ENCODE peak calls at places on chromosome 20, in five cellular contexts. F is right cardiac atrium, Y is AG04450, D is astrocyte, N is breast epithelium. E is an unnamed sample.

GRCh38 chr20:23255658-23256385 is 94.8 kb upstream of the NXT1 start:
- DNase-seq in N (no peak), Y (peak), F (no peak), D (no peak), E (no peak)

GRCh38 chr20:16904751-16905150 is 156.6 kb downstream of the OTOR start:
- DNase-seq in N (no peak), F (no peak), Y (no peak), D (no peak), E (no peak)

GRCh38 chr20:59047938-59048680 is 5.5 kb upstream of the PRELID3B start:
- DNase-seq in N (no peak), F (no peak), Y (no peak), D (peak), E (no peak)

GRCh38 chr20:60087563-60088105 is 129.4 kb downstream of the CDH26 start:
- DNase-seq in Y (no peak), N (no peak), F (no peak), D (no peak), E (no peak)

GRCh38 chr20:51413753-51414323 is 128.7 kb downstream of the NFATC2 start:
- DNase-seq in N (no peak), F (no peak), D (no peak), Y (no peak), E (no peak)

GRCh38 chr20:33840759-33841438 is 29.8 kb downstream of the CHMP4B start:
- DNase-seq in Y (no peak), N (no peak), D (no peak), F (no peak), E (no peak)

GRCh38 chr20:35503841-35504460 is 25.5 kb downstream of the C20orf173 start:
- DNase-seq in Y (no peak), F (peak), D (no peak), N (no peak), E (no peak)

GRCh38 chr20:19737025-19737424 is 21.0 kb upstream of the RIN2 start:
- DNase-seq in N (no peak), F (no peak), Y (no peak), D (peak), E (no peak)

GRCh38 chr20:19304886-19305415 is 92.5 kb downstream of the SLC24A3 start:
- DNase-seq in Y (no peak), D (no peak), F (no peak), N (no peak), E (no peak)

GRCh38 chr20:53598140-53599038 is 4.8 kb upstream of the ZNF217 start:
- DNase-seq in N (no peak), Y (no peak), F (no peak), D (no peak), E (no peak)

GRCh38 chr20:25040438-25040831 is 17.5 kb downstream of the ACSS1 start:
- DNase-seq in D (peak), F (peak), Y (peak), N (peak), E (no peak)

GRCh38 chr20:25042531-25043498 is 15.1 kb downstream of the ACSS1 start:
- DNase-seq in F (peak), N (no peak), Y (no peak), D (no peak), E (no peak)

GRCh38 chr20:25043499-25044260 is 14.3 kb downstream of the ACSS1 start:
- DNase-seq in F (peak), D (no peak), N (no peak), Y (no peak), E (no peak)

GRCh38 chr20:25039697-25040437 is 18.1 kb downstream of the ACSS1 start:
- DNase-seq in F (peak), D (peak), Y (peak), N (peak), E (peak)

GRCh38 chr20:25041813-25042530 is 16.0 kb downstream of the ACSS1 start:
- DNase-seq in F (peak), Y (no peak), D (no peak), N (no peak), E (no peak)
- H3K27ac ChIP-seq in F (peak), Y (no peak), D (no peak), N (peak), E (peak)

GRCh38 chr20:57392130-57392445 is 892 bp downstream of the RBM38 start:
- DNase-seq in Y (no peak), N (no peak), F (no peak), D (no peak), E (no peak)
- H3K27ac ChIP-seq in Y (no peak), N (peak), F (peak), D (no peak), E (peak)

GRCh38 chr20:44180814-44181213 is 6.2 kb downstream of the JPH2 start:
- DNase-seq in D (no peak), N (no peak), F (peak), Y (no peak), E (no peak)
- H3K27ac ChIP-seq in D (no peak), N (no peak), F (peak), Y (peak), E (no peak)

GRCh38 chr20:64065062-64065972 is 2.3 kb downstream of the TCEA2 start:
- DNase-seq in F (no peak), Y (no peak), N (no peak), D (no peak), E (no peak)
- H3K27ac ChIP-seq in F (no peak), Y (no peak), N (peak), D (no peak), E (no peak)

E was measured in caudate nucleus.